ENCODE peak calls at places on chromosome 15, in five cellular contexts. Q is gastrocnemius medialis; D is stimulated activated CD4-positive, alpha-beta T cell treated with anti-CD3 and anti-CD28 coated beads, Interleukin-2, amount 100 ng/mL, for 48 hours; L is activated CD8-positive, alpha-beta memory T cell treated with anti-CD3 and anti-CD28 coated beads, Interleukin-2, amount 50 U/mL, for 4 hours; O is head of caudate nucleus. X is an unnamed sample.

GRCh38 chr15:51731549-51732267 is 5.7 kb downstream of the LYSMD2 start:
- DNase-seq in Q (no peak), D (no peak), L (peak), O (no peak), X (no peak)

GRCh38 chr15:30859091-30859874 is 44.4 kb upstream of the FAN1 start:
- DNase-seq in Q (no peak), D (no peak), L (no peak), O (no peak), X (no peak)

GRCh38 chr15:99213187-99213811 is 36.1 kb downstream of the TTC23 start:
- DNase-seq in Q (peak), D (peak), L (peak), O (peak), X (peak)

GRCh38 chr15:81301815-81302399 is 22.0 kb downstream of the STARD5 start:
- DNase-seq in Q (no peak), D (no peak), L (no peak), O (no peak), X (no peak)

GRCh38 chr15:43772624-43773023 is 4.1 kb downstream of the ELL3 start:
- DNase-seq in Q (no peak), D (no peak), L (no peak), O (no peak), X (no peak)

GRCh38 chr15:41585140-41586047 is 26.4 kb downstream of the TYRO3 start:
- DNase-seq in Q (no peak), D (peak), L (peak), O (peak), X (peak)

GRCh38 chr15:67805008-67805681 is 20.2 kb upstream of the SKOR1 start:
- DNase-seq in Q (no peak), D (no peak), L (no peak), O (peak), X (peak)

GRCh38 chr15:88275804-88276203 is 19.3 kb upstream of the NTRK3 start:
- DNase-seq in Q (no peak), D (no peak), L (no peak), O (peak), X (no peak)

GRCh38 chr15:52289629-52290081 is 5.9 kb downstream of the MYO5C start:
- DNase-seq in Q (no peak), D (no peak), L (no peak), O (no peak), X (peak)